ENCODE peak calls at places on chromosomes 13 and 19, in ten cellular contexts. One of them, this sample, is unnamed.
A peak's percentile ranks its signal among the peaks of the same experiment; 100 is the strongest.

GRCh38 chr13:51826606-51827005 is 18.4 kb downstream of the TMEM272 start:
- DNase-seq in OCI-LY7: peak; percentile 62
- DNase-seq in mesothelial cell of epicardium: no peak
- DNase-seq in adrenal gland: no peak
- DNase-seq in fibroblast of mammary gland: no peak
- DNase-seq in heart right ventricle: peak; percentile 57
- DNase-seq in kidney: no peak
- DNase-seq in stomach: no peak
- DNase-seq in CD8-positive, alpha-beta T cell: no peak
- DNase-seq in AG09309: no peak
- DNase-seq in this sample: no peak

GRCh38 chr13:27160657-27161174 is 10.9 kb downstream of the USP12 start:
- DNase-seq in AG09309: no peak
- DNase-seq in stomach: no peak
- DNase-seq in mesothelial cell of epicardium: no peak
- DNase-seq in adrenal gland: no peak
- DNase-seq in CD8-positive, alpha-beta T cell: no peak
- DNase-seq in OCI-LY7: no peak
- DNase-seq in heart right ventricle: no peak
- DNase-seq in kidney: no peak
- DNase-seq in fibroblast of mammary gland: no peak
- DNase-seq in this sample: no peak

GRCh38 chr19:54190942-54191670 is at the start of gene TSEN34:
- DNase-seq in heart right ventricle: peak; percentile 90
- DNase-seq in fibroblast of mammary gland: peak; percentile 70
- DNase-seq in OCI-LY7: peak; percentile 93
- DNase-seq in adrenal gland: peak; percentile 77
- DNase-seq in CD8-positive, alpha-beta T cell: peak; percentile 79
- DNase-seq in stomach: peak; percentile 91
- DNase-seq in mesothelial cell of epicardium: peak; percentile 87
- DNase-seq in kidney: no peak
- DNase-seq in AG09309: no peak
- DNase-seq in this sample: no peak

GRCh38 chr19:1069009-1069779 is 2.2 kb downstream of the ARHGAP45 start:
- DNase-seq in stomach: peak; percentile 74
- DNase-seq in adrenal gland: peak; percentile 80
- DNase-seq in CD8-positive, alpha-beta T cell: peak; percentile 74
- DNase-seq in fibroblast of mammary gland: no peak
- DNase-seq in OCI-LY7: peak; percentile 78
- DNase-seq in AG09309: no peak
- DNase-seq in mesothelial cell of epicardium: no peak
- DNase-seq in heart right ventricle: peak; percentile 72
- DNase-seq in kidney: peak; percentile 88
- DNase-seq in this sample: no peak

GRCh38 chr19:6527893-6528543 is 2.8 kb upstream of the TNFSF9 start:
- DNase-seq in fibroblast of mammary gland: no peak
- DNase-seq in CD8-positive, alpha-beta T cell: no peak
- DNase-seq in stomach: no peak
- DNase-seq in heart right ventricle: no peak
- DNase-seq in AG09309: no peak
- DNase-seq in mesothelial cell of epicardium: no peak
- DNase-seq in kidney: no peak
- DNase-seq in OCI-LY7: peak; percentile 99
- DNase-seq in adrenal gland: no peak
- DNase-seq in this sample: no peak

GRCh38 chr19:56639217-56639616 is 3.7 kb upstream of the SMIM17 start:
- DNase-seq in CD8-positive, alpha-beta T cell: no peak
- DNase-seq in adrenal gland: no peak
- DNase-seq in kidney: no peak
- DNase-seq in stomach: no peak
- DNase-seq in heart right ventricle: no peak
- DNase-seq in OCI-LY7: peak; percentile 28
- DNase-seq in AG09309: no peak
- DNase-seq in fibroblast of mammary gland: peak; percentile 19
- DNase-seq in mesothelial cell of epicardium: no peak
- DNase-seq in this sample: no peak

GRCh38 chr19:814108-815078 is 7.4 kb downstream of the PLPPR3 start:
- DNase-seq in OCI-LY7: no peak
- DNase-seq in stomach: no peak
- DNase-seq in adrenal gland: no peak
- DNase-seq in kidney: peak; percentile 69
- DNase-seq in AG09309: no peak
- DNase-seq in mesothelial cell of epicardium: no peak
- DNase-seq in fibroblast of mammary gland: no peak
- DNase-seq in CD8-positive, alpha-beta T cell: no peak
- DNase-seq in heart right ventricle: no peak
- DNase-seq in this sample: no peak

GRCh38 chr19:14434543-14435319 is 1.6 kb downstream of the PKN1 start:
- DNase-seq in CD8-positive, alpha-beta T cell: no peak
- DNase-seq in AG09309: peak; percentile 5
- DNase-seq in OCI-LY7: no peak
- DNase-seq in mesothelial cell of epicardium: no peak
- DNase-seq in fibroblast of mammary gland: peak; percentile 86
- DNase-seq in adrenal gland: peak; percentile 91
- DNase-seq in heart right ventricle: peak; percentile 65
- DNase-seq in kidney: peak; percentile 93
- DNase-seq in stomach: peak; percentile 71
- DNase-seq in this sample: peak; percentile 54

GRCh38 chr13:79946556-79946955 is 394.4 kb downstream of the SPRY2 start:
- DNase-seq in AG09309: no peak
- DNase-seq in mesothelial cell of epicardium: no peak
- DNase-seq in OCI-LY7: no peak
- DNase-seq in fibroblast of mammary gland: no peak
- DNase-seq in adrenal gland: no peak
- DNase-seq in CD8-positive, alpha-beta T cell: no peak
- DNase-seq in kidney: no peak
- DNase-seq in stomach: no peak
- DNase-seq in heart right ventricle: no peak
- DNase-seq in this sample: no peak

GRCh38 chr19:11088508-11089253 is 582 bp upstream of the LDLR start:
- DNase-seq in fibroblast of mammary gland: peak; percentile 73
- DNase-seq in stomach: no peak
- DNase-seq in OCI-LY7: no peak
- DNase-seq in kidney: no peak
- DNase-seq in mesothelial cell of epicardium: no peak
- DNase-seq in heart right ventricle: no peak
- DNase-seq in adrenal gland: no peak
- DNase-seq in CD8-positive, alpha-beta T cell: no peak
- DNase-seq in AG09309: no peak
- DNase-seq in this sample: no peak

GRCh38 chr13:31896427-31896826 is 135.1 kb upstream of the FRY start:
- DNase-seq in adrenal gland: no peak
- DNase-seq in heart right ventricle: peak; percentile 19
- DNase-seq in mesothelial cell of epicardium: no peak
- DNase-seq in OCI-LY7: no peak
- DNase-seq in fibroblast of mammary gland: peak; percentile 92
- DNase-seq in kidney: peak; percentile 50
- DNase-seq in AG09309: peak; percentile 80
- DNase-seq in CD8-positive, alpha-beta T cell: no peak
- DNase-seq in stomach: no peak
- DNase-seq in this sample: no peak

GRCh38 chr19:18278521-18279265 is 2.7 kb downstream of the JUND start:
- DNase-seq in adrenal gland: no peak
- DNase-seq in kidney: no peak
- DNase-seq in heart right ventricle: no peak
- DNase-seq in mesothelial cell of epicardium: no peak
- DNase-seq in fibroblast of mammary gland: no peak
- DNase-seq in stomach: peak; percentile 52
- DNase-seq in AG09309: no peak
- DNase-seq in OCI-LY7: peak; percentile 41
- DNase-seq in CD8-positive, alpha-beta T cell: no peak
- DNase-seq in this sample: no peak
- TF ChIP-seq CTCF in adrenal gland: peak; percentile 13
- TF ChIP-seq CTCF in kidney: peak; percentile 8
- TF ChIP-seq CTCF in heart right ventricle: peak; percentile 19
- TF ChIP-seq CTCF in mesothelial cell of epicardium: no peak
- TF ChIP-seq CTCF in fibroblast of mammary gland: peak; percentile 26
- TF ChIP-seq CTCF in stomach: peak; percentile 26
- TF ChIP-seq CTCF in AG09309: peak; percentile 33
- TF ChIP-seq CTCF in OCI-LY7: peak; percentile 78
- TF ChIP-seq CTCF in CD8-positive, alpha-beta T cell: peak; percentile 43
- TF ChIP-seq CTCF in this sample: peak; percentile 40

DNA sequence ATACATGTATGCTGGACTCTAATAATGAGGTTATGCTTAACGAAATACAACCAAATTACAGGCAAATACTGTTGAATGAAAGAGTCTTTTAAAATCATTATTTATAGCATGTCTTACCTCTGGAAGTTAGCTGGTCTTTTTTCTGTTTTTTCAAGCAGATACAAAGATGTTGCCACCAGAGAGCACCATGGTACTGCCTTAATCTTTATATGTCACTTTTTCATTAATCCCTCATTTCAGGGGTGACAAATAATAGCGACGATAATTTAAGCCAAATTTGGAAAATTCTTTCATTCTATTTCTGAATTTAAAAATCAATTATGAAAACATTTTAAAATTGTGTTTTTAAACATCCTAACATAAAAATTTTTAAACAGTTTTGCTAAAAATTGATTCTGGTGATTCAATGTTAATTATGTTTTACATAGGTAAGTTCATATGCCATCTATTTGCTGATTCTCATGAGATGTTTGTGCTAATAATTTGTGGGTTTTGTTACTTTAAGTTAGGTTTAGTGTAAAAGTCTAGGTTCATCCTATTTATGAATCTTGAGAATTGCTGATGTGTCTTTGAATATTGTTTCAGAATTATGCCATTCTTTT is 379.3 kb upstream of the SGCG start:
- DNase-seq in OCI-LY7: peak; percentile 20
- DNase-seq in mesothelial cell of epicardium: no peak
- DNase-seq in kidney: no peak
- DNase-seq in adrenal gland: no peak
- DNase-seq in heart right ventricle: no peak
- DNase-seq in stomach: no peak
- DNase-seq in fibroblast of mammary gland: peak; percentile 20
- DNase-seq in AG09309: no peak
- DNase-seq in CD8-positive, alpha-beta T cell: no peak
- DNase-seq in this sample: no peak
- TF ChIP-seq CTCF in OCI-LY7: peak; percentile 66
- TF ChIP-seq CTCF in mesothelial cell of epicardium: peak; percentile 41
- TF ChIP-seq CTCF in kidney: peak; percentile 51
- TF ChIP-seq CTCF in adrenal gland: peak; percentile 19
- TF ChIP-seq CTCF in heart right ventricle: peak; percentile 41
- TF ChIP-seq CTCF in stomach: no peak
- TF ChIP-seq CTCF in fibroblast of mammary gland: peak; percentile 18
- TF ChIP-seq CTCF in AG09309: no peak
- TF ChIP-seq CTCF in CD8-positive, alpha-beta T cell: no peak
- TF ChIP-seq CTCF in this sample: peak; percentile 48

DNA sequence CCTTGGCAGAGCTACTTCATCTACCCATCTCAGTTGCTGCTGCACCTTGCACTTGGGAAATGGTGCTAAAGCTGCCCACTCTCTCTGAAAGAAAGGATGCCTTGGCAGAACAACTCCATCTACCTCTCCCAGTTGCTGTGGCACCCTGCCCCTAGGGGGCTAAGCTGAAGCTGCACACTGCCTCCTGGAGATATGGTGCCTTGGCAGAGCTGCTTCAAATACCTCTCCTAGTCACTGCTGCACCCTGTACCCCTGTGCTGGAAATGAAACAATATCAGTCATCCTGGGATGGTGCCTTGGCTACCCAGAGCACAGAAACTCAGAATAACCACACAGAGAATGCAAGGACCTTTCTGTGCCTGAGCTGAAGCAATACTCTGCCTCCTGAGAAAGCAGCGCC is 615.8 kb downstream of the DIAPH3 start:
- DNase-seq in CD8-positive, alpha-beta T cell: no peak
- DNase-seq in mesothelial cell of epicardium: no peak
- DNase-seq in adrenal gland: no peak
- DNase-seq in OCI-LY7: no peak
- DNase-seq in kidney: no peak
- DNase-seq in heart right ventricle: no peak
- DNase-seq in fibroblast of mammary gland: no peak
- DNase-seq in AG09309: no peak
- DNase-seq in stomach: no peak
- DNase-seq in this sample: no peak
- TF ChIP-seq CTCF in CD8-positive, alpha-beta T cell: no peak
- TF ChIP-seq CTCF in mesothelial cell of epicardium: no peak
- TF ChIP-seq CTCF in adrenal gland: no peak
- TF ChIP-seq CTCF in OCI-LY7: no peak
- TF ChIP-seq CTCF in kidney: no peak
- TF ChIP-seq CTCF in heart right ventricle: no peak
- TF ChIP-seq CTCF in fibroblast of mammary gland: no peak
- TF ChIP-seq CTCF in AG09309: no peak
- TF ChIP-seq CTCF in stomach: no peak
- TF ChIP-seq CTCF in this sample: no peak

GRCh38 chr19:2922987-2923386 is 21.8 kb downstream of the ZNF77 start:
- DNase-seq in CD8-positive, alpha-beta T cell: no peak
- DNase-seq in stomach: no peak
- DNase-seq in AG09309: no peak
- DNase-seq in mesothelial cell of epicardium: no peak
- DNase-seq in OCI-LY7: no peak
- DNase-seq in heart right ventricle: no peak
- DNase-seq in adrenal gland: no peak
- DNase-seq in kidney: no peak
- DNase-seq in fibroblast of mammary gland: no peak
- DNase-seq in this sample: no peak
- TF ChIP-seq CTCF in CD8-positive, alpha-beta T cell: no peak
- TF ChIP-seq CTCF in stomach: no peak
- TF ChIP-seq CTCF in AG09309: no peak
- TF ChIP-seq CTCF in mesothelial cell of epicardium: no peak
- TF ChIP-seq CTCF in OCI-LY7: no peak
- TF ChIP-seq CTCF in heart right ventricle: no peak
- TF ChIP-seq CTCF in adrenal gland: no peak
- TF ChIP-seq CTCF in kidney: no peak
- TF ChIP-seq CTCF in fibroblast of mammary gland: no peak
- TF ChIP-seq CTCF in this sample: no peak

This sample was measured in retinal pigment epithelial cell.